ENCODE peak calls at places on chromosomes 11 and 22, in five cellular contexts. X, N, Z, W and S are unnamed samples.

GRCh38 chr22:19066531-19067271 is 55.5 kb downstream of the DGCR2 start:
- DNase-seq in X (no peak), N (no peak), Z (peak), W (no peak), S (no peak)

GRCh38 chr11:72700026-72700610 is 25.9 kb upstream of the PDE2A start:
- DNase-seq in X (no peak), N (no peak), Z (peak), W (no peak), S (no peak)

GRCh38 chr11:94077568-94078293 is 50.9 kb upstream of the PANX1 start:
- DNase-seq in X (no peak), N (no peak), Z (no peak), W (no peak), S (no peak)

GRCh38 chr11:66112640-66113098 is 42.6 kb downstream of the PACS1 start:
- DNase-seq in X (no peak), N (no peak), Z (peak), W (no peak), S (no peak)

GRCh38 chr11:43797866-43798265 is 82.8 kb upstream of the ALKBH3 start:
- DNase-seq in X (no peak), N (no peak), Z (no peak), W (no peak), S (no peak)

GRCh38 chr22:39090426-39091064 is 6.5 kb upstream of the APOBEC3H start:
- DNase-seq in X (no peak), N (no peak), Z (peak), W (peak), S (no peak)

GRCh38 chr11:113906038-113906437 is 1.4 kb downstream of the HTR3B start:
- DNase-seq in X (peak), N (no peak), Z (peak), W (no peak), S (peak)

GRCh38 chr11:117658809-117659208 is 138.2 kb downstream of the DSCAML1 start:
- DNase-seq in X (no peak), N (no peak), Z (no peak), W (no peak), S (no peak)

GRCh38 chr11:59728913-59729312 is 15.3 kb upstream of the OR10V1 start:
- DNase-seq in X (no peak), N (peak), Z (no peak), W (no peak), S (no peak)

GRCh38 chr22:23263651-23264555 is 83.6 kb downstream of the BCR start:
- DNase-seq in X (no peak), N (no peak), Z (no peak), W (no peak), S (no peak)

GRCh38 chr22:39820266-39820665 is 73.3 kb downstream of the ENTHD1 start:
- DNase-seq in X (no peak), N (no peak), Z (peak), W (no peak), S (no peak)

GRCh38 chr11:134333312-134333711 is 1.5 kb downstream of the GLB1L2 start:
- DNase-seq in X (no peak), N (no peak), Z (no peak), W (no peak), S (no peak)

GRCh38 chr11:46508360-46508759 is 85.5 kb downstream of the AMBRA1 start:
- DNase-seq in X (no peak), N (no peak), Z (no peak), W (no peak), S (no peak)

GRCh38 chr22:29149841-29150555 is 55.7 kb upstream of the EMID1 start:
- DNase-seq in X (no peak), N (no peak), Z (no peak), W (no peak), S (no peak)

GRCh38 chr11:63805844-63806415 is 7.3 kb upstream of the SPINDOC start:
- DNase-seq in X (no peak), N (no peak), Z (peak), W (no peak), S (no peak)

GRCh38 chr22:31344369-31345330 is 1.5 kb downstream of the PATZ1 start:
- DNase-seq in X (peak), N (peak), Z (no peak), W (no peak), S (no peak)

GRCh38 chr11:133905677-133906156 is 51.1 kb downstream of the IGSF9B start:
- DNase-seq in X (no peak), N (peak), Z (no peak), W (no peak), S (no peak)

GRCh38 chr11:84747871-84748270 is 879.3 kb downstream of the DLG2 start:
- DNase-seq in X (no peak), N (no peak), Z (no peak), W (no peak), S (no peak)

GRCh38 chr11:84886344-84886743 is 740.8 kb downstream of the DLG2 start:
- DNase-seq in X (no peak), N (no peak), Z (peak), W (no peak), S (no peak)

GRCh38 chr11:2300290-2300935 is 1.3 kb downstream of the C11orf21 start:
- DNase-seq in X (no peak), N (peak), Z (no peak), W (no peak), S (no peak)

GRCh38 chr11:69159153-69159850 is 3.6 kb downstream of the SMIM38 start:
- DNase-seq in X (no peak), N (no peak), Z (no peak), W (no peak), S (no peak)

GRCh38 chr11:67062526-67063373 is 6.1 kb downstream of the RHOD start:
- DNase-seq in X (no peak), N (no peak), Z (peak), W (no peak), S (no peak)

GRCh38 chr22:31291716-31292644 is at the start of gene PIK3IP1:
- DNase-seq in X (peak), N (peak), Z (peak), W (peak), S (peak)